ENCODE peak calls at places on chromosomes 11 and 22, in six cellular contexts. P, X, Y, B, Z and Q are unnamed samples.

GRCh38 chr22:44685384-44686056 is 16.5 kb upstream of the PRR5 start:
- DNase-seq in P (peak; percentile 72), X (peak; percentile 70), Y (peak; percentile 77), B (no peak), Z (no peak), Q (peak; percentile 71)

GRCh38 chr11:88292156-88292844 is 45.2 kb downstream of the CTSC start:
- DNase-seq in P (peak; percentile 32), X (no peak), Y (no peak), B (no peak), Z (no peak), Q (no peak)

GRCh38 chr11:10925149-10925926 is 67.5 kb upstream of the ZBED5 start:
- DNase-seq in P (no peak), X (no peak), Y (no peak), B (no peak), Z (no peak), Q (no peak)

GRCh38 chr11:76385903-76386302 is 4.8 kb downstream of the GVQW3 start:
- DNase-seq in P (no peak), X (no peak), Y (peak; percentile 64), B (no peak), Z (no peak), Q (no peak)

GRCh38 chr11:12119502-12119901 is 9.1 kb downstream of the MICAL2 start:
- DNase-seq in P (no peak), X (no peak), Y (peak; percentile 61), B (no peak), Z (no peak), Q (no peak)

GRCh38 chr11:16195659-16196058 is 160.7 kb downstream of the SOX6 start:
- DNase-seq in P (peak; percentile 14), X (no peak), Y (no peak), B (no peak), Z (no peak), Q (no peak)

GRCh38 chr22:43273902-43274484 is 69.2 kb downstream of the SCUBE1 start:
- DNase-seq in P (peak; percentile 69), X (no peak), Y (no peak), B (no peak), Z (no peak), Q (peak; percentile 13)

GRCh38 chr22:37212174-37212906 is at the start of gene SSTR3:
- DNase-seq in P (peak; percentile 40), X (no peak), Y (peak; percentile 43), B (no peak), Z (no peak), Q (no peak)

GRCh38 chr11:11396290-11397042 is 43.4 kb upstream of the CSNK2A3 start:
- DNase-seq in P (peak; percentile 17), X (no peak), Y (no peak), B (no peak), Z (no peak), Q (no peak)

GRCh38 chr11:72838691-72839305 is 24.6 kb downstream of the ATG16L2 start:
- DNase-seq in P (peak; percentile 57), X (no peak), Y (no peak), B (no peak), Z (no peak), Q (no peak)

GRCh38 chr11:66026017-66026529 is at the start of gene CATSPER1:
- DNase-seq in P (no peak), X (no peak), Y (no peak), B (no peak), Z (no peak), Q (no peak)

GRCh38 chr11:64444838-64445441 is 86.0 kb downstream of the RPS6KA4 start:
- DNase-seq in P (peak; percentile 51), X (no peak), Y (no peak), B (no peak), Z (no peak), Q (no peak)

GRCh38 chr11:67119577-67120391 is 721 bp downstream of the KDM2A start:
- DNase-seq in P (no peak), X (peak; percentile 16), Y (peak; percentile 56), B (no peak), Z (no peak), Q (no peak)

GRCh38 chr11:63845305-63845704 is 6.4 kb downstream of the MARK2 start:
- DNase-seq in P (peak; percentile 87), X (no peak), Y (no peak), B (no peak), Z (no peak), Q (no peak)

GRCh38 chr11:65551572-65552398 is 6.4 kb downstream of the LTBP3 start:
- DNase-seq in P (no peak), X (no peak), Y (peak; percentile 90), B (no peak), Z (no peak), Q (no peak)

GRCh38 chr22:41919357-41920224 is 4.7 kb upstream of the SHISA8 start:
- DNase-seq in P (peak; percentile 70), X (no peak), Y (peak; percentile 76), B (no peak), Z (no peak), Q (peak; percentile 71)

GRCh38 chr11:74746868-74747267 is 1.8 kb upstream of the RNF169 start:
- DNase-seq in P (no peak), X (no peak), Y (no peak), B (no peak), Z (no peak), Q (no peak)

GRCh38 chr11:129075757-129076156 is 116.4 kb downstream of the ARHGAP32 start:
- DNase-seq in P (no peak), X (no peak), Y (no peak), B (no peak), Z (no peak), Q (no peak)

GRCh38 chr11:115678942-115679341 is 174.7 kb upstream of the CADM1 start:
- DNase-seq in P (no peak), X (no peak), Y (no peak), B (no peak), Z (no peak), Q (no peak)

GRCh38 chr11:59552844-59553243 is 41.5 kb downstream of the OR4D9 start:
- DNase-seq in P (no peak), X (no peak), Y (no peak), B (no peak), Z (no peak), Q (no peak)

GRCh38 chr11:130740819-130741218 is 175.5 kb downstream of the SNX19 start:
- DNase-seq in P (peak; percentile 30), X (no peak), Y (no peak), B (no peak), Z (no peak), Q (no peak)

GRCh38 chr11:108733479-108734116 is 68.7 kb downstream of the DDX10 start:
- DNase-seq in P (peak; percentile 75), X (no peak), Y (no peak), B (no peak), Z (no peak), Q (peak; percentile 93)

GRCh38 chr22:19689408-19689807 is 24.9 kb upstream of the SEPTIN5 start:
- DNase-seq in P (no peak), X (no peak), Y (no peak), B (no peak), Z (no peak), Q (no peak)

GRCh38 chr11:93133710-93134109 is 64.1 kb downstream of the SLC36A4 start:
- DNase-seq in P (peak; percentile 88), X (no peak), Y (no peak), B (no peak), Z (no peak), Q (no peak)

GRCh38 chr11:115665958-115666357 is 161.7 kb upstream of the CADM1 start:
- DNase-seq in P (no peak), X (no peak), Y (no peak), B (no peak), Z (no peak), Q (no peak)

GRCh38 chr22:45577746-45578523 is 75.3 kb downstream of the FBLN1 start:
- DNase-seq in P (peak; percentile 89), X (peak; percentile 65), Y (peak; percentile 89), B (peak; percentile 90), Z (peak; percentile 82), Q (peak; percentile 12)

GRCh38 chr11:76652989-76653673 is 17.4 kb downstream of the LRRC32 start:
- DNase-seq in P (no peak), X (no peak), Y (peak; percentile 27), B (peak; percentile 58), Z (no peak), Q (no peak)

GRCh38 chr22:26648761-26649363 is 8.5 kb upstream of the MIAT start:
- DNase-seq in P (no peak), X (no peak), Y (no peak), B (no peak), Z (no peak), Q (no peak)

GRCh38 chr11:18271206-18271605 is 5.1 kb downstream of the SAA1 start:
- DNase-seq in P (no peak), X (no peak), Y (no peak), B (no peak), Z (no peak), Q (no peak)

GRCh38 chr22:24445481-24446290 is 18.3 kb downstream of the ADORA2A start:
- DNase-seq in P (no peak), X (no peak), Y (no peak), B (no peak), Z (no peak), Q (no peak)

GRCh38 chr11:93468286-93468685 is 74.9 kb downstream of the SMCO4 start:
- DNase-seq in P (no peak), X (no peak), Y (no peak), B (no peak), Z (no peak), Q (no peak)

GRCh38 chr11:100562102-100562501 is 125.0 kb upstream of the ARHGAP42 start:
- DNase-seq in P (peak; percentile 92), X (no peak), Y (no peak), B (no peak), Z (no peak), Q (no peak)

GRCh38 chr22:40676644-40677043 is 2.6 kb upstream of the MCHR1 start:
- DNase-seq in P (no peak), X (no peak), Y (no peak), B (no peak), Z (no peak), Q (no peak)

GRCh38 chr11:32310218-32310601 is 125.1 kb downstream of the WT1 start:
- DNase-seq in P (peak; percentile 74), X (no peak), Y (no peak), B (no peak), Z (no peak), Q (no peak)

GRCh38 chr11:60701509-60701818 is 2.1 kb downstream of the MS4A8 start:
- DNase-seq in P (no peak), X (no peak), Y (no peak), B (no peak), Z (no peak), Q (no peak)

GRCh38 chr11:84165139-84165538 is 879.0 kb upstream of the CCDC90B start:
- DNase-seq in P (no peak), X (no peak), Y (no peak), B (no peak), Z (no peak), Q (no peak)

GRCh38 chr11:5476184-5476819 is 12.2 kb upstream of the OR52D1 start:
- DNase-seq in P (peak; percentile 74), X (peak; percentile 5), Y (no peak), B (no peak), Z (no peak), Q (no peak)